ENCODE peak calls at places on chromosome 18, in four cellular contexts. T, K, M and E are unnamed samples.

GRCh38 chr18:58645398-58645797 is 16.5 kb upstream of the ALPK2 start:
- DNase-seq in T (no peak), K (no peak), M (no peak), E (no peak)

GRCh38 chr18:63904694-63905093 is 3.1 kb upstream of the SERPINB10 start:
- DNase-seq in T (no peak), K (no peak), M (no peak), E (no peak)

GRCh38 chr18:6557470-6558245 is 142.9 kb upstream of the L3MBTL4 start:
- DNase-seq in T (no peak), K (no peak), M (no peak), E (no peak)

GRCh38 chr18:3213231-3214059 is 6.3 kb downstream of the MYOM1 start:
- DNase-seq in T (no peak), K (no peak), M (no peak), E (peak; percentile 24)

GRCh38 chr18:62332437-62332816 is 7.3 kb downstream of the TNFRSF11A start:
- DNase-seq in T (no peak), K (no peak), M (no peak), E (no peak)

GRCh38 chr18:58862851-58863538 is 1.7 kb upstream of the ZNF532 start:
- DNase-seq in T (peak; percentile 45), K (no peak), M (peak; percentile 28), E (no peak)

GRCh38 chr18:79245517-79246001 is 150.2 kb upstream of the NFATC1 start:
- DNase-seq in T (no peak), K (no peak), M (peak; percentile 46), E (no peak)

GRCh38 chr18:56861244-56861643 is 210.1 kb downstream of the WDR7 start:
- DNase-seq in T (no peak), K (no peak), M (no peak), E (no peak)

GRCh38 chr18:41681138-41681881 is 273.7 kb upstream of the PIK3C3 start:
- DNase-seq in T (no peak), K (no peak), M (no peak), E (no peak)

GRCh38 chr18:25146113-25146512 is 205.9 kb downstream of the ZNF521 start:
- DNase-seq in T (no peak), K (no peak), M (no peak), E (no peak)

GRCh38 chr18:47969851-47970250 is 39.4 kb upstream of the SMAD2 start:
- DNase-seq in T (no peak), K (no peak), M (no peak), E (no peak)

GRCh38 chr18:52190195-52190594 is 149.8 kb upstream of the DCC start:
- DNase-seq in T (no peak), K (no peak), M (no peak), E (peak; percentile 20)

GRCh38 chr18:42190643-42191042 is 235.6 kb downstream of the PIK3C3 start:
- DNase-seq in T (no peak), K (no peak), M (no peak), E (no peak)

GRCh38 chr18:73119574-73119973 is 251.8 kb upstream of the NETO1 start:
- DNase-seq in T (no peak), K (no peak), M (no peak), E (no peak)

GRCh38 chr18:41938445-41938844 is 16.6 kb upstream of the PIK3C3 start:
- DNase-seq in T (no peak), K (no peak), M (no peak), E (no peak)

GRCh38 chr18:1392865-1393734 is 488.4 kb downstream of the ADCYAP1 start:
- DNase-seq in T (no peak), K (no peak), M (no peak), E (no peak)

GRCh38 chr18:78799382-78800089 is 180.1 kb upstream of the SALL3 start:
- DNase-seq in T (no peak), K (no peak), M (no peak), E (no peak)

GRCh38 chr18:42458226-42458625 is 503.2 kb downstream of the PIK3C3 start:
- DNase-seq in T (no peak), K (no peak), M (no peak), E (no peak)

GRCh38 chr18:77762632-77763031 is 513.0 kb downstream of the GALR1 start:
- DNase-seq in T (no peak), K (no peak), M (no peak), E (no peak)

GRCh38 chr18:9931679-9932078 is 17.9 kb downstream of the VAPA start:
- DNase-seq in T (no peak), K (no peak), M (no peak), E (no peak)

GRCh38 chr18:50410008-50410407 is 35.2 kb downstream of the SKA1 start:
- DNase-seq in T (no peak), K (no peak), M (no peak), E (no peak)

GRCh38 chr18:63775166-63775730 is at the start of gene SERPINB7:
- DNase-seq in T (no peak), K (no peak), M (no peak), E (no peak)

GRCh38 chr18:35469696-35470095 is 28.1 kb downstream of the INO80C start:
- DNase-seq in T (no peak), K (no peak), M (no peak), E (no peak)

GRCh38 chr18:60358516-60358915 is 14.1 kb downstream of the MC4R start:
- DNase-seq in T (no peak), K (no peak), M (no peak), E (no peak)

GRCh38 chr18:2302628-2303516 is 268.4 kb downstream of the METTL4 start:
- DNase-seq in T (no peak), K (no peak), M (no peak), E (no peak)

GRCh38 chr18:9433616-9434239 is 41.6 kb upstream of the RALBP1 start:
- DNase-seq in T (no peak), K (no peak), M (no peak), E (no peak)

GRCh38 chr18:72232611-72233010 is 311.5 kb downstream of the CBLN2 start:
- DNase-seq in T (no peak), K (no peak), M (no peak), E (no peak)

GRCh38 chr18:57027190-57027708 is 119.6 kb upstream of the BOD1L2 start:
- DNase-seq in T (no peak), K (no peak), M (no peak), E (no peak)

GRCh38 chr18:2513616-2514015 is 57.7 kb downstream of the METTL4 start:
- DNase-seq in T (no peak), K (no peak), M (no peak), E (no peak)

GRCh38 chr18:58842978-58843661 is 21.6 kb upstream of the ZNF532 start:
- DNase-seq in T (no peak), K (no peak), M (no peak), E (no peak)

GRCh38 chr18:70535041-70535440 is 246.2 kb downstream of the SOCS6 start:
- DNase-seq in T (no peak), K (no peak), M (no peak), E (no peak)

GRCh38 chr18:25109484-25109883 is 242.5 kb downstream of the ZNF521 start:
- DNase-seq in T (no peak), K (no peak), M (no peak), E (no peak)

GRCh38 chr18:75131455-75132000 is 77.4 kb downstream of the PTGR3 start:
- DNase-seq in T (no peak), K (no peak), M (no peak), E (no peak)

GRCh38 chr18:10748641-10749040 is 222.8 kb downstream of the NAPG start:
- DNase-seq in T (no peak), K (no peak), M (no peak), E (no peak)

GRCh38 chr18:11809895-11810294 is 41.3 kb upstream of the CHMP1B start:
- DNase-seq in T (no peak), K (no peak), M (no peak), E (no peak)

GRCh38 chr18:49944681-49945080 is 131.3 kb upstream of the ACAA2 start:
- DNase-seq in T (no peak), K (no peak), M (no peak), E (peak; percentile 34)

GRCh38 chr18:49858309-49859005 is 45.1 kb upstream of the ACAA2 start:
- DNase-seq in T (peak; percentile 32), K (no peak), M (peak; percentile 75), E (peak; percentile 62)

GRCh38 chr18:59219672-59220163 is at the start of gene GRP:
- DNase-seq in T (no peak), K (no peak), M (no peak), E (no peak)

GRCh38 chr18:7601936-7602335 is 34.8 kb downstream of the PTPRM start:
- DNase-seq in T (no peak), K (no peak), M (no peak), E (no peak)

GRCh38 chr18:7600528-7601248 is 33.6 kb downstream of the PTPRM start:
- DNase-seq in T (no peak), K (no peak), M (no peak), E (no peak)

GRCh38 chr18:7601249-7601620 is 34.1 kb downstream of the PTPRM start:
- DNase-seq in T (no peak), K (no peak), M (no peak), E (no peak)

GRCh38 chr18:7598167-7599062 is 31.3 kb downstream of the PTPRM start:
- DNase-seq in T (peak; percentile 50), K (no peak), M (no peak), E (no peak)

GRCh38 chr18:7600036-7600435 is 32.9 kb downstream of the PTPRM start:
- DNase-seq in T (no peak), K (no peak), M (no peak), E (no peak)
- H3K4me3 ChIP-seq in T (no peak overlapping the region), K (no peak overlapping the region), M (no peak overlapping the region), E (no peak overlapping the region)

DNA sequence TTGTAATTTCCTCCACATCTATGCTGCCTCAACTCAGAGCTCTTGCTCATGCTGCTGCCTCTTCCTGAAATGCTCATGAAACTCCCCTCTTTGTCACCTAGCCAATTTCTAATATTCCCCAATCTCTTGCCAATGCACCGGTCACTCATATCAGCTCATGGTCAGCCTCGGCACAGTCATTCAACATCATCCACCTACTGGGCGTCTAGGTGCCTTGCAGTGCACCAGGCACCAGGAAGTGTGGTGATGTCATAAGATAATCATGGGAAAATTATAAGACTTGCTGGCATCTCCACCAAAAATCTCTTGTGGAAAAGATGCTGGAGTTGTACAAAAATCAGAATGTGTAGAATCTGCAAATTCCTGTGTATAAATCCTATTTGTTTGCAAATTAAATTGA is 52.6 kb upstream of the RAB27B start:
- DNase-seq in T (no peak), K (no peak), M (no peak), E (no peak)
- TF ChIP-seq CTCF in T (no peak), K (no peak), M (no peak), E (no peak)

DNA sequence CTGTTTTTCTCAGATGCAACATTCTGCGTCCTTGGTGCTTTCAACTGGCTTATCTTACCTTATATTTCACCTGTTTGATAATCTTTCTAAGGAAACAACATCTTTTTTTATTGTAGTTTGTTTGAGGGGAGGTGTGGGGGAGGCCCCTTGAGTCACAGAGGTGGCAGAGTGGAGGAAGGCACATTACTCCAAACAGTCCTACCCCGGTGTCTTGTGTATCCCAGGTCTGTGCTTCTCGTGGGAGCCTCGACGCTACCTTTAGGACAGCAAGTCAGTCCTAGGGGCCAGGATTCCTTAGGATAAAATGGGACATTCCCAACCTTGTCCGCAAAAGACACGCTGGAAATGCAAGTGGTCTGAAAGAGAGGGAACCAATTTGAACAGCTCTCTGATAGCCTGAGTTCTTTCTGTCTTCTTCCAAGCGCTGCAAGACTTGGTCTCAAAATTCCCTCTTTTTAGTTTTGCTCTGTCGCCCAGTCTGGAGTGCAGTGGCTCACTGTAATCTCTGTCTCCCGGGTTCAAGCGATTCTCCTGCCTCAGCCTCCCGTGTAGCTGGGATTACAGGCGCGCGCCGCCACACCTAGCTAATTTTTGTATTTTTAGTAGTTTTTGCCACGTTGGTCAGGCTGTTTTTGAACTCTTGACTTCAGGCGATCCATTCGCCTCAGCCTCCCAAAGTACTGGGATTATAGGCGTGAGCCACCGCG is 4.0 kb downstream of the GATA6 start:
- DNase-seq in T (no peak), K (no peak), M (no peak), E (no peak)
- H3K4me3 ChIP-seq in T (peak overlapping the region; percentile 96), K (no peak overlapping the region), M (peak overlapping the region; percentile 77), E (no peak overlapping the region)

GRCh38 chr18:44895176-44895798 is 214.6 kb downstream of the SETBP1 start:
- DNase-seq in T (peak; percentile 30), K (peak; percentile 53), M (peak; percentile 76), E (peak; percentile 77)
- TF ChIP-seq CTCF in T (peak; percentile 20), K (peak; percentile 36), M (peak; percentile 49), E (peak; percentile 29)